ENCODE peak calls at places on chromosome 17, in four cellular contexts. D is uterus, C is ovary, Y is IMR-90. W is an unnamed sample.

GRCh38 chr17:4562000-4562969 is 1.9 kb upstream of the GGT6 start:
- DNase-seq in D (no peak), Y (no peak), C (no peak), W (no peak)

GRCh38 chr17:48985436-48986245 is 11.5 kb upstream of the IGF2BP1 start:
- DNase-seq in Y (no peak), C (no peak), D (no peak), W (no peak)

GRCh38 chr17:64275016-64275415 is 12.0 kb upstream of the TEX2 start:
- DNase-seq in D (no peak), C (no peak), Y (no peak), W (no peak)

GRCh38 chr17:64403881-64404460 is 13.3 kb upstream of the PECAM1 start:
- DNase-seq in Y (no peak), C (peak; percentile 27), D (no peak), W (no peak)

GRCh38 chr17:5825717-5826330 is 241.5 kb upstream of the NLRP1 start:
- DNase-seq in C (no peak), D (no peak), Y (peak; percentile 83), W (no peak)

GRCh38 chr17:15516150-15516549 is 47.1 kb downstream of the TVP23C start:
- DNase-seq in Y (peak; percentile 75), C (no peak), D (no peak), W (no peak)

GRCh38 chr17:549197-550040 is 165.2 kb downstream of the VPS53 start:
- DNase-seq in D (no peak), C (no peak), Y (peak; percentile 83), W (no peak)

GRCh38 chr17:47297661-47298400 is 25.9 kb upstream of the EFCAB13 start:
- DNase-seq in Y (no peak), D (no peak), C (no peak), W (no peak)

GRCh38 chr17:50363217-50364060 is 9.5 kb downstream of the MRPL27 start:
- DNase-seq in D (no peak), C (peak; percentile 64), Y (peak; percentile 35), W (peak; percentile 41)

GRCh38 chr17:40113110-40113960 is 8.4 kb upstream of the MSL1 start:
- DNase-seq in D (peak; percentile 96), Y (peak; percentile 95), C (peak; percentile 94), W (peak; percentile 95)

GRCh38 chr17:77616243-77616731 is 342.2 kb upstream of the TNRC6C start:
- DNase-seq in D (peak; percentile 6), Y (no peak), C (no peak), W (peak; percentile 2)

GRCh38 chr17:1606352-1606985 is 22.2 kb downstream of the SLC43A2 start:
- DNase-seq in C (no peak), Y (no peak), D (no peak), W (no peak)

GRCh38 chr17:58279736-58280479 is 827 bp downstream of the MPO start:
- DNase-seq in Y (no peak), C (no peak), D (no peak), W (no peak)

GRCh38 chr17:50769884-50770283 is 2.6 kb upstream of the ANKRD40CL start:
- DNase-seq in D (no peak), C (no peak), Y (no peak), W (no peak)

GRCh38 chr17:17540935-17541639 is 44.9 kb upstream of the RASD1 start:
- DNase-seq in Y (no peak), D (no peak), C (no peak), W (no peak)

GRCh38 chr17:47872651-47873161 is 21.7 kb upstream of the SP6 start:
- DNase-seq in D (no peak), Y (peak; percentile 36), C (no peak), W (no peak)

GRCh38 chr17:34306466-34306865 is 12.8 kb upstream of the CCL8 start:
- DNase-seq in Y (peak; percentile 87), C (no peak), D (no peak), W (no peak)
- TF ChIP-seq CTCF in Y (peak; percentile 81), C (no peak), D (peak; percentile 54), W (peak; percentile 39)

DNA sequence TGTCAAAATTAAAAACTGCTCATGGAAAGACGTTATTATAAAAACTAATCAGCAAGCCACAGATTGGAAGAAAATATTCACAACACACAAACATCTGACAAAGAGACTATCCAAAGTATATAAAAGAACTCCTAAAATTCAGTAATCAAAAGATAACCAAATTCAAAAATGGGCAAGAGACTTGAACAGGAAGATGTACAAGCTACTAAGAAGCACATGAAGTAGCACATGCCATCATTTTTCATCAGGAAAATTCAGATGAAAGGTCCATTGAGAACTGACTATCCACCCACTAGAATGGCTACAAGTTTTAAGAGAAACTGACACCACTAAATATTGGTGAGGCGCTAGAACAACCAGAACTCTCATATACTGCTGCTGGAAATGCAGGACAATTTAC is 3.4 kb upstream of the HLF start:
- DNase-seq in C (no peak), Y (no peak), D (no peak), W (no peak)
- H3K27ac ChIP-seq in C (no peak overlapping the region), Y (no peak overlapping the region), D (no peak overlapping the region), W (no peak overlapping the region)

GRCh38 chr17:82246365-82247174 is 17.7 kb downstream of the SLC16A3 start:
- DNase-seq in D (peak; percentile 65), C (peak; percentile 79), Y (peak; percentile 63), W (no peak)
- TF ChIP-seq POLR2A in D (no peak), C (no peak), Y (no peak), W (no peak)

GRCh38 chr17:75773808-75774470 is 8.9 kb upstream of the GALK1 start:
- DNase-seq in D (peak; percentile 23), C (peak; percentile 54), Y (no peak), W (peak; percentile 17)
- TF ChIP-seq CTCF in D (no peak), C (no peak), Y (no peak), W (no peak)

GRCh38 chr17:19644493-19645210 is 3.9 kb upstream of the ALDH3A2 start:
- DNase-seq in Y (no peak), D (no peak), C (no peak), W (no peak)

GRCh38 chr17:19646788-19647696 is 1.5 kb upstream of the ALDH3A2 start:
- DNase-seq in D (no peak), C (no peak), Y (no peak), W (peak; percentile 72)

GRCh38 chr17:19647697-19648474 is 665 bp upstream of the ALDH3A2 start:
- DNase-seq in Y (peak; percentile 54), C (peak; percentile 79), D (peak; percentile 76), W (peak; percentile 75)

GRCh38 chr17:19648475-19649406 is at the start of gene ALDH3A2:
- DNase-seq in C (peak; percentile 98), Y (peak; percentile 79), D (peak; percentile 98), W (peak; percentile 99)

GRCh38 chr17:19645608-19646250 is 2.8 kb upstream of the ALDH3A2 start:
- DNase-seq in C (no peak), D (peak; percentile 25), Y (no peak), W (peak; percentile 82)
- H3K27ac ChIP-seq in C (no peak overlapping the region), D (peak overlapping the region; percentile 98), Y (no peak overlapping the region), W (peak overlapping the region; percentile 96)

GRCh38 chr17:10621397-10621796 is 35.7 kb downstream of the MYH3 start:
- DNase-seq in C (no peak), D (no peak), Y (no peak), W (no peak)
- TF ChIP-seq POLR2A in C (no peak), D (no peak), Y (no peak), W (no peak)

DNA sequence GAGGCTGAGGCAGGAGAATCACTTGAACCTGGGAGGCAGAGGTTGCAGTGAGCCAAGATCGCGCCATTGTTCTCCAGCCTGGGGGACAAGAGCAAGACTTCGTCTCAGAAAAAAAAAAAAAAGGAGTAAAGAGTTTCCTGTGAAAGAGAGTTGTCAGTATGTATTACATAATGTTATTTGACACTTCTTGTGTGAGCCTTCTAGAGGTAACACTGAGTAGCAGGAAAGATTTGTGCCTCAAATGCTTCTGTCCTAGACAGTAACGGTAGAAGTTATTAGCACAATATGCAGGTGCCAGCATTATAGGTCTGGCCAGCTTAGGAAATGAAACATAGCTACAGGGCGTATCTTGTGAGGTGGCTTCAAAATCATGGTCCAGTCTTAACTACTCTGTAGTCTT is 6.2 kb downstream of the RPS6KB1 start:
- DNase-seq in C (no peak), Y (no peak), D (no peak), W (no peak)
- TF ChIP-seq CTCF in C (no peak), Y (no peak), D (peak; percentile 25), W (peak; percentile 31)

W was measured in right lobe of liver.